ENCODE peak calls at places on chromosomes 13 and 19, in nine cellular contexts. One of them, this sample, is unnamed.

GRCh38 chr13:95206116-95206515 is 95.1 kb downstream of the ABCC4 start:
- DNase-seq in iPS-NIHi11: no peak
- DNase-seq in head of caudate nucleus: no peak
- DNase-seq in activated T-cell treated with anti-CD3 and anti-CD28 coated beads, Interleukin-2, amount 50 U/mL, for 72 hours: no peak
- DNase-seq in NT2/D1: no peak
- DNase-seq in T-helper 17 cell: no peak
- DNase-seq in activated naive CD8-positive, alpha-beta T cell treated with anti-CD3 and anti-CD28 coated beads, Interleukin-2, amount 50 U/mL, for 24 hours: no peak
- DNase-seq in activated CD4-positive, alpha-beta T cell treated with anti-CD3 and anti-CD28 coated beads, Interleukin-2, amount 50 U/mL, for 24 hours: no peak
- DNase-seq in B cell: no peak
- DNase-seq in this sample: no peak

GRCh38 chr13:23709521-23709920 is 139.3 kb downstream of the TNFRSF19 start:
- DNase-seq in head of caudate nucleus: no peak
- DNase-seq in activated CD4-positive, alpha-beta T cell treated with anti-CD3 and anti-CD28 coated beads, Interleukin-2, amount 50 U/mL, for 24 hours: no peak
- DNase-seq in activated T-cell treated with anti-CD3 and anti-CD28 coated beads, Interleukin-2, amount 50 U/mL, for 72 hours: no peak
- DNase-seq in B cell: no peak
- DNase-seq in activated naive CD8-positive, alpha-beta T cell treated with anti-CD3 and anti-CD28 coated beads, Interleukin-2, amount 50 U/mL, for 24 hours: no peak
- DNase-seq in T-helper 17 cell: no peak
- DNase-seq in NT2/D1: no peak
- DNase-seq in iPS-NIHi11: no peak
- DNase-seq in this sample: no peak

GRCh38 chr13:91381371-91381770 is 17.1 kb upstream of the GPC5 start:
- DNase-seq in activated CD4-positive, alpha-beta T cell treated with anti-CD3 and anti-CD28 coated beads, Interleukin-2, amount 50 U/mL, for 24 hours: no peak
- DNase-seq in NT2/D1: no peak
- DNase-seq in iPS-NIHi11: no peak
- DNase-seq in head of caudate nucleus: peak
- DNase-seq in T-helper 17 cell: no peak
- DNase-seq in activated naive CD8-positive, alpha-beta T cell treated with anti-CD3 and anti-CD28 coated beads, Interleukin-2, amount 50 U/mL, for 24 hours: no peak
- DNase-seq in B cell: no peak
- DNase-seq in activated T-cell treated with anti-CD3 and anti-CD28 coated beads, Interleukin-2, amount 50 U/mL, for 72 hours: no peak
- DNase-seq in this sample: no peak

GRCh38 chr19:33434090-33434885 is 60.8 kb downstream of the CEBPG start:
- DNase-seq in B cell: no peak
- DNase-seq in T-helper 17 cell: no peak
- DNase-seq in head of caudate nucleus: no peak
- DNase-seq in activated T-cell treated with anti-CD3 and anti-CD28 coated beads, Interleukin-2, amount 50 U/mL, for 72 hours: no peak
- DNase-seq in iPS-NIHi11: no peak
- DNase-seq in activated CD4-positive, alpha-beta T cell treated with anti-CD3 and anti-CD28 coated beads, Interleukin-2, amount 50 U/mL, for 24 hours: no peak
- DNase-seq in activated naive CD8-positive, alpha-beta T cell treated with anti-CD3 and anti-CD28 coated beads, Interleukin-2, amount 50 U/mL, for 24 hours: no peak
- DNase-seq in NT2/D1: no peak
- DNase-seq in this sample: no peak

GRCh38 chr13:27631665-27632064 is 10.0 kb downstream of the POLR1D start:
- DNase-seq in activated T-cell treated with anti-CD3 and anti-CD28 coated beads, Interleukin-2, amount 50 U/mL, for 72 hours: no peak
- DNase-seq in B cell: no peak
- DNase-seq in iPS-NIHi11: no peak
- DNase-seq in activated naive CD8-positive, alpha-beta T cell treated with anti-CD3 and anti-CD28 coated beads, Interleukin-2, amount 50 U/mL, for 24 hours: no peak
- DNase-seq in T-helper 17 cell: no peak
- DNase-seq in NT2/D1: no peak
- DNase-seq in activated CD4-positive, alpha-beta T cell treated with anti-CD3 and anti-CD28 coated beads, Interleukin-2, amount 50 U/mL, for 24 hours: no peak
- DNase-seq in head of caudate nucleus: no peak
- DNase-seq in this sample: no peak

GRCh38 chr19:4173479-4174211 is 8.7 kb downstream of the SIRT6 start:
- DNase-seq in iPS-NIHi11: no peak
- DNase-seq in activated T-cell treated with anti-CD3 and anti-CD28 coated beads, Interleukin-2, amount 50 U/mL, for 72 hours: no peak
- DNase-seq in activated CD4-positive, alpha-beta T cell treated with anti-CD3 and anti-CD28 coated beads, Interleukin-2, amount 50 U/mL, for 24 hours: no peak
- DNase-seq in B cell: no peak
- DNase-seq in head of caudate nucleus: no peak
- DNase-seq in NT2/D1: no peak
- DNase-seq in activated naive CD8-positive, alpha-beta T cell treated with anti-CD3 and anti-CD28 coated beads, Interleukin-2, amount 50 U/mL, for 24 hours: no peak
- DNase-seq in T-helper 17 cell: no peak
- DNase-seq in this sample: no peak

GRCh38 chr19:19385900-19386339 is 19.6 kb upstream of the GATAD2A start:
- DNase-seq in head of caudate nucleus: no peak
- DNase-seq in T-helper 17 cell: no peak
- DNase-seq in NT2/D1: no peak
- DNase-seq in activated naive CD8-positive, alpha-beta T cell treated with anti-CD3 and anti-CD28 coated beads, Interleukin-2, amount 50 U/mL, for 24 hours: peak
- DNase-seq in iPS-NIHi11: peak
- DNase-seq in B cell: no peak
- DNase-seq in activated CD4-positive, alpha-beta T cell treated with anti-CD3 and anti-CD28 coated beads, Interleukin-2, amount 50 U/mL, for 24 hours: peak
- DNase-seq in activated T-cell treated with anti-CD3 and anti-CD28 coated beads, Interleukin-2, amount 50 U/mL, for 72 hours: peak
- DNase-seq in this sample: peak

GRCh38 chr19:14695471-14695870 is 5.6 kb downstream of the ZNF333 start:
- DNase-seq in activated CD4-positive, alpha-beta T cell treated with anti-CD3 and anti-CD28 coated beads, Interleukin-2, amount 50 U/mL, for 24 hours: no peak
- DNase-seq in head of caudate nucleus: no peak
- DNase-seq in T-helper 17 cell: no peak
- DNase-seq in B cell: no peak
- DNase-seq in activated T-cell treated with anti-CD3 and anti-CD28 coated beads, Interleukin-2, amount 50 U/mL, for 72 hours: no peak
- DNase-seq in activated naive CD8-positive, alpha-beta T cell treated with anti-CD3 and anti-CD28 coated beads, Interleukin-2, amount 50 U/mL, for 24 hours: no peak
- DNase-seq in NT2/D1: no peak
- DNase-seq in iPS-NIHi11: no peak
- DNase-seq in this sample: no peak

GRCh38 chr13:112185466-112185865 is 118.5 kb downstream of the SOX1 start:
- DNase-seq in head of caudate nucleus: no peak
- DNase-seq in activated CD4-positive, alpha-beta T cell treated with anti-CD3 and anti-CD28 coated beads, Interleukin-2, amount 50 U/mL, for 24 hours: no peak
- DNase-seq in activated T-cell treated with anti-CD3 and anti-CD28 coated beads, Interleukin-2, amount 50 U/mL, for 72 hours: no peak
- DNase-seq in activated naive CD8-positive, alpha-beta T cell treated with anti-CD3 and anti-CD28 coated beads, Interleukin-2, amount 50 U/mL, for 24 hours: no peak
- DNase-seq in B cell: no peak
- DNase-seq in iPS-NIHi11: no peak
- DNase-seq in T-helper 17 cell: no peak
- DNase-seq in NT2/D1: no peak
- DNase-seq in this sample: no peak

GRCh38 chr19:7916137-7916907 is 1.7 kb downstream of the TGFBR3L start:
- DNase-seq in NT2/D1: no peak
- DNase-seq in B cell: peak
- DNase-seq in activated CD4-positive, alpha-beta T cell treated with anti-CD3 and anti-CD28 coated beads, Interleukin-2, amount 50 U/mL, for 24 hours: peak
- DNase-seq in T-helper 17 cell: peak
- DNase-seq in activated T-cell treated with anti-CD3 and anti-CD28 coated beads, Interleukin-2, amount 50 U/mL, for 72 hours: peak
- DNase-seq in iPS-NIHi11: peak
- DNase-seq in activated naive CD8-positive, alpha-beta T cell treated with anti-CD3 and anti-CD28 coated beads, Interleukin-2, amount 50 U/mL, for 24 hours: peak
- DNase-seq in head of caudate nucleus: peak
- DNase-seq in this sample: no peak

GRCh38 chr13:110463876-110464510 is 97.5 kb downstream of the RAB20 start:
- DNase-seq in head of caudate nucleus: no peak
- DNase-seq in T-helper 17 cell: no peak
- DNase-seq in B cell: peak
- DNase-seq in activated CD4-positive, alpha-beta T cell treated with anti-CD3 and anti-CD28 coated beads, Interleukin-2, amount 50 U/mL, for 24 hours: no peak
- DNase-seq in activated naive CD8-positive, alpha-beta T cell treated with anti-CD3 and anti-CD28 coated beads, Interleukin-2, amount 50 U/mL, for 24 hours: no peak
- DNase-seq in iPS-NIHi11: no peak
- DNase-seq in activated T-cell treated with anti-CD3 and anti-CD28 coated beads, Interleukin-2, amount 50 U/mL, for 72 hours: no peak
- DNase-seq in NT2/D1: no peak
- DNase-seq in this sample: no peak

GRCh38 chr13:77703426-77703825 is 5.9 kb downstream of the SLAIN1 start:
- DNase-seq in activated CD4-positive, alpha-beta T cell treated with anti-CD3 and anti-CD28 coated beads, Interleukin-2, amount 50 U/mL, for 24 hours: no peak
- DNase-seq in head of caudate nucleus: no peak
- DNase-seq in B cell: no peak
- DNase-seq in iPS-NIHi11: no peak
- DNase-seq in NT2/D1: no peak
- DNase-seq in activated naive CD8-positive, alpha-beta T cell treated with anti-CD3 and anti-CD28 coated beads, Interleukin-2, amount 50 U/mL, for 24 hours: no peak
- DNase-seq in activated T-cell treated with anti-CD3 and anti-CD28 coated beads, Interleukin-2, amount 50 U/mL, for 72 hours: no peak
- DNase-seq in T-helper 17 cell: no peak
- DNase-seq in this sample: no peak

GRCh38 chr13:33168326-33168960 is 117.1 kb downstream of the STARD13 start:
- DNase-seq in T-helper 17 cell: no peak
- DNase-seq in NT2/D1: no peak
- DNase-seq in activated naive CD8-positive, alpha-beta T cell treated with anti-CD3 and anti-CD28 coated beads, Interleukin-2, amount 50 U/mL, for 24 hours: no peak
- DNase-seq in B cell: no peak
- DNase-seq in head of caudate nucleus: no peak
- DNase-seq in activated CD4-positive, alpha-beta T cell treated with anti-CD3 and anti-CD28 coated beads, Interleukin-2, amount 50 U/mL, for 24 hours: no peak
- DNase-seq in iPS-NIHi11: no peak
- DNase-seq in activated T-cell treated with anti-CD3 and anti-CD28 coated beads, Interleukin-2, amount 50 U/mL, for 72 hours: no peak
- DNase-seq in this sample: no peak

GRCh38 chr13:46361535-46361934 is 25.5 kb downstream of the RUBCNL start:
- DNase-seq in head of caudate nucleus: no peak
- DNase-seq in iPS-NIHi11: no peak
- DNase-seq in activated CD4-positive, alpha-beta T cell treated with anti-CD3 and anti-CD28 coated beads, Interleukin-2, amount 50 U/mL, for 24 hours: no peak
- DNase-seq in activated T-cell treated with anti-CD3 and anti-CD28 coated beads, Interleukin-2, amount 50 U/mL, for 72 hours: no peak
- DNase-seq in T-helper 17 cell: no peak
- DNase-seq in NT2/D1: no peak
- DNase-seq in B cell: no peak
- DNase-seq in activated naive CD8-positive, alpha-beta T cell treated with anti-CD3 and anti-CD28 coated beads, Interleukin-2, amount 50 U/mL, for 24 hours: no peak
- DNase-seq in this sample: no peak